ENCODE peak calls at places on chromosomes 2 and 18, in six cellular contexts. Y is mucosa of descending colon; N is AG08395; Q is stimulated activated CD4-positive, alpha-beta T cell treated with anti-CD3 and anti-CD28 coated beads, Interleukin-4, amount 100 ng/mL, for 48 hours; O is stomach; B is NCI-H1436. X is an unnamed sample.

GRCh38 chr2:98849113-98849512 is 86.9 kb downstream of the CRACDL start:
- DNase-seq in B (no peak), N (no peak), O (no peak), Y (no peak), Q (no peak), X (no peak)

GRCh38 chr2:102841107-102841840 is 79.4 kb downstream of the TMEM182 start:
- DNase-seq in Q (peak), O (peak), N (peak), Y (no peak), B (peak), X (peak)

GRCh38 chr2:38239452-38239851 is 137.6 kb downstream of the ATL2 start:
- DNase-seq in N (no peak), Q (no peak), Y (no peak), B (no peak), O (no peak), X (no peak)

GRCh38 chr2:11488809-11489208 is 22.8 kb upstream of the E2F6 start:
- DNase-seq in Y (no peak), O (no peak), N (no peak), Q (no peak), B (no peak), X (no peak)

GRCh38 chr2:128413014-128413717 is 94.5 kb upstream of the HS6ST1 start:
- DNase-seq in Y (no peak), N (no peak), Q (no peak), O (peak), B (no peak), X (no peak)

GRCh38 chr18:24633121-24633520 is 172.7 kb downstream of the HRH4 start:
- DNase-seq in Q (no peak), B (no peak), N (peak), Y (no peak), O (no peak), X (no peak)

GRCh38 chr2:241814571-241815476 is 5.8 kb downstream of the NEU4 start:
- DNase-seq in Q (no peak), N (no peak), Y (peak), O (no peak), B (no peak), X (no peak)

GRCh38 chr2:101153077-101153707 is 2.0 kb upstream of the TBC1D8 start:
- DNase-seq in O (no peak), Q (no peak), N (no peak), Y (no peak), B (no peak), X (no peak)

GRCh38 chr2:143158500-143159262 is 29.5 kb downstream of the ARHGAP15 start:
- DNase-seq in N (no peak), O (no peak), Y (no peak), Q (no peak), B (no peak), X (no peak)

GRCh38 chr2:235860111-235860510 is 308.1 kb downstream of the GBX2 start:
- DNase-seq in N (no peak), Q (no peak), O (no peak), B (no peak), Y (no peak), X (no peak)

GRCh38 chr2:216765810-216766259 is 70.5 kb upstream of the IGFBP5 start:
- DNase-seq in Y (no peak), N (no peak), Q (no peak), B (peak), O (no peak), X (no peak)

X was measured in T47D.